ENCODE peak calls at places on chromosomes 13 and 19, in four cellular contexts. One of them, this sample, is unnamed.

GRCh38 chr19:45657520-45658163 is 10.4 kb upstream of the GIPR start:
- ATAC-seq in activated B cell treated with CpG ODN at 0.5 μM for 24 hours: no peak
- ATAC-seq in PC-3: no peak
- ATAC-seq in pancreas: peak
- ATAC-seq in this sample: no peak

GRCh38 chr13:42054798-42055499 is 6.5 kb downstream of the DGKH start:
- ATAC-seq in PC-3: no peak
- ATAC-seq in pancreas: no peak
- ATAC-seq in activated B cell treated with CpG ODN at 0.5 μM for 24 hours: no peak
- ATAC-seq in this sample: no peak

GRCh38 chr19:39828634-39829032 is 5.3 kb downstream of the DYRK1B start:
- ATAC-seq in PC-3: no peak
- ATAC-seq in activated B cell treated with CpG ODN at 0.5 μM for 24 hours: no peak
- ATAC-seq in pancreas: no peak
- ATAC-seq in this sample: no peak

GRCh38 chr13:99823961-99824360 is 147.6 kb downstream of the ZIC5 start:
- ATAC-seq in activated B cell treated with CpG ODN at 0.5 μM for 24 hours: no peak
- ATAC-seq in pancreas: no peak
- ATAC-seq in PC-3: no peak
- ATAC-seq in this sample: no peak

GRCh38 chr19:9914001-9914314 is 22.4 kb downstream of the OLFM2 start:
- ATAC-seq in PC-3: no peak
- ATAC-seq in pancreas: peak
- ATAC-seq in activated B cell treated with CpG ODN at 0.5 μM for 24 hours: no peak
- ATAC-seq in this sample: peak

GRCh38 chr13:49097374-49097773 is 121.7 kb downstream of the FNDC3A start:
- ATAC-seq in activated B cell treated with CpG ODN at 0.5 μM for 24 hours: no peak
- ATAC-seq in pancreas: peak
- ATAC-seq in PC-3: peak
- ATAC-seq in this sample: peak

GRCh38 chr13:21902709-21903098 is 231.8 kb downstream of the FGF9 start:
- ATAC-seq in pancreas: no peak
- ATAC-seq in activated B cell treated with CpG ODN at 0.5 μM for 24 hours: no peak
- ATAC-seq in PC-3: no peak
- ATAC-seq in this sample: no peak

GRCh38 chr13:49524740-49525501 is 29.2 kb downstream of the PHF11 start:
- ATAC-seq in PC-3: peak
- ATAC-seq in pancreas: no peak
- ATAC-seq in activated B cell treated with CpG ODN at 0.5 μM for 24 hours: no peak
- ATAC-seq in this sample: no peak

GRCh38 chr13:46720189-46720588 is 76.8 kb downstream of the ESD start:
- ATAC-seq in pancreas: no peak
- ATAC-seq in activated B cell treated with CpG ODN at 0.5 μM for 24 hours: no peak
- ATAC-seq in PC-3: no peak
- ATAC-seq in this sample: no peak

GRCh38 chr19:5680083-5680436 is 256 bp downstream of the MICOS13 start:
- ATAC-seq in PC-3: peak
- ATAC-seq in pancreas: peak
- ATAC-seq in activated B cell treated with CpG ODN at 0.5 μM for 24 hours: no peak
- ATAC-seq in this sample: peak

This sample was measured in esophagus mucosa.